ENCODE peak calls at places on chromosomes 1 and 21, in eight cellular contexts. G is upper lobe of right lung, B is prostate gland, H is PC-3, X is adrenal gland, L is dorsolateral prefrontal cortex, T is endothelial cell, N is GM23338. C is an unnamed sample.

GRCh38 chr1:204445860-204446412 is 34.3 kb upstream of the PPP1R15B start:
- DNase-seq in X (no peak), B (no peak), L (peak; percentile 34), G (peak; percentile 75), T (peak; percentile 90), H (peak; percentile 55), N (peak; percentile 87), C (no peak)

GRCh38 chr1:166721145-166721544 is 118.1 kb upstream of the POGK start:
- DNase-seq in N (peak; percentile 51), G (no peak), L (no peak), H (peak; percentile 22), B (no peak), X (no peak), T (no peak), C (no peak)

GRCh38 chr1:115877511-115877910 is 36.6 kb upstream of the NHLH2 start:
- DNase-seq in N (peak; percentile 50), X (no peak), L (no peak), G (no peak), T (peak; percentile 18), B (peak; percentile 53), H (no peak), C (no peak)

GRCh38 chr21:31416465-31416864 is 72.4 kb upstream of the TIAM1 start:
- DNase-seq in G (no peak), L (no peak), B (no peak), X (no peak), T (no peak), H (peak; percentile 15), N (no peak), C (no peak)

GRCh38 chr21:45067462-45068285 is 6.7 kb upstream of the ADARB1 start:
- DNase-seq in T (no peak), N (no peak), X (no peak), B (no peak), L (no peak), G (no peak), H (no peak), C (no peak)

GRCh38 chr21:32119389-32119788 is 159.5 kb downstream of the MIS18A start:
- DNase-seq in H (no peak), L (no peak), B (no peak), N (no peak), G (no peak), X (no peak), T (no peak), C (no peak)

GRCh38 chr1:24932284-24932683 is 2.2 kb upstream of the RUNX3 start:
- DNase-seq in X (peak; percentile 37), B (no peak), G (peak; percentile 78), H (peak; percentile 54), N (peak; percentile 74), L (no peak), T (peak; percentile 84), C (peak; percentile 72)

GRCh38 chr1:214446772-214447556 is 104.4 kb downstream of the PTPN14 start:
- DNase-seq in B (peak; percentile 33), H (peak; percentile 99), T (no peak), X (no peak), L (no peak), N (peak; percentile 94), G (no peak), C (no peak)

GRCh38 chr1:8910331-8910730 is 31.8 kb upstream of the ENO1 start:
- DNase-seq in X (no peak), N (no peak), B (no peak), G (no peak), T (no peak), L (no peak), H (no peak), C (no peak)

GRCh38 chr1:111570781-111571181 is 48.8 kb upstream of the RAP1A start:
- DNase-seq in L (no peak), X (no peak), T (peak; percentile 31), H (peak; percentile 31), G (no peak), B (no peak), N (peak; percentile 72), C (no peak)
- TF ChIP-seq CTCF in L (peak; percentile 16), X (peak; percentile 13), T (peak; percentile 56), H (peak; percentile 47), G (peak; percentile 33), B (no peak), N (peak; percentile 41), C (peak; percentile 57)

GRCh38 chr1:79617777-79618176 is 611.2 kb upstream of the ADGRL4 start:
- DNase-seq in B (no peak), N (peak; percentile 31), H (peak; percentile 28), G (no peak), L (no peak), X (no peak), T (no peak), C (no peak)
- TF ChIP-seq CTCF in B (no peak), N (peak; percentile 47), H (peak; percentile 45), G (no peak), L (no peak), X (no peak), T (peak; percentile 57), C (peak; percentile 48)

GRCh38 chr1:221431068-221431651 is 310.7 kb downstream of the DUSP10 start:
- DNase-seq in L (no peak), T (no peak), H (no peak), B (no peak), N (no peak), X (no peak), G (no peak), C (no peak)
- TF ChIP-seq CTCF in L (no peak), T (no peak), H (peak; percentile 35), B (no peak), N (peak; percentile 33), X (no peak), G (no peak), C (no peak)

GRCh38 chr1:19650416-19651140 is 6.5 kb downstream of the NBL1 start:
- DNase-seq in T (no peak), H (no peak), L (peak; percentile 45), G (no peak), B (peak; percentile 38), N (no peak), X (no peak), C (no peak)

GRCh38 chr1:19647643-19648042 is 3.5 kb downstream of the NBL1 start:
- DNase-seq in N (no peak), X (no peak), H (no peak), L (no peak), G (no peak), B (peak; percentile 42), T (no peak), C (no peak)

GRCh38 chr1:19646771-19647319 is 2.7 kb downstream of the NBL1 start:
- DNase-seq in H (no peak), T (no peak), N (no peak), L (no peak), X (no peak), B (no peak), G (no peak), C (no peak)

GRCh38 chr1:19648239-19648638 is 4.1 kb downstream of the NBL1 start:
- DNase-seq in N (no peak), H (no peak), T (no peak), L (no peak), B (no peak), X (no peak), G (no peak), C (no peak)

DNA sequence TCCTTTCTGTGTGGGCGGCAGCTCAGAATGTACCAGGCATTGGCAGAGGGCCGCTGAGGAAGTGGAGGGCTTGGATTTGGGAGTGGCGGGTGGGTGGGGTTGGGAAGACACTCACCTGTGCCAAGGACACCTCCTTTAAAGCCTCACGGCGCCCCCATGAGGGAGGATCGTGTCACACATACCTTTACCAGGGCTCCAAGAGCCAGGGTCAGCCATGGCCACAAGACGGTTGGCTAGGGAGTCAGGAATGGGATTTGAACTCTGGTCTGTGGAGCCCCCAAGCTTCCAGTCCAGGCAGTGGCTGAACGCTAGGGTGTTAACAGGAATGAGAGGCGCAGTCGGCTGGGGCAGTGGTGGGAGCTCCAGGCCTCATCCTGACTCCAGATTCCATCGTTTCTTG is 4.6 kb downstream of the NBL1 start:
- DNase-seq in L (no peak), T (no peak), N (peak; percentile 96), B (peak; percentile 86), G (no peak), X (no peak), H (peak; percentile 51), C (no peak)
- TF ChIP-seq CTCF in L (no peak), T (no peak), N (peak; percentile 89), B (peak; percentile 19), G (peak; percentile 15), X (no peak), H (no peak), C (no peak)

GRCh38 chr1:37858931-37859506 is 373 bp downstream of the MTF1 start:
- DNase-seq in H (no peak), B (no peak), N (no peak), T (no peak), G (no peak), L (no peak), X (no peak), C (no peak)
- TF ChIP-seq CTCF in H (no peak), B (no peak), N (no peak), T (no peak), G (no peak), L (no peak), X (no peak), C (no peak)

GRCh38 chr1:234691567-234691966 is 81.6 kb upstream of the IRF2BP2 start:
- DNase-seq in L (no peak), T (no peak), G (no peak), X (no peak), B (no peak), N (no peak), H (peak; percentile 44), C (no peak)
- TF ChIP-seq CTCF in L (no peak), T (peak; percentile 28), G (peak; percentile 5), X (no peak), B (no peak), N (no peak), H (peak; percentile 50), C (no peak)

DNA sequence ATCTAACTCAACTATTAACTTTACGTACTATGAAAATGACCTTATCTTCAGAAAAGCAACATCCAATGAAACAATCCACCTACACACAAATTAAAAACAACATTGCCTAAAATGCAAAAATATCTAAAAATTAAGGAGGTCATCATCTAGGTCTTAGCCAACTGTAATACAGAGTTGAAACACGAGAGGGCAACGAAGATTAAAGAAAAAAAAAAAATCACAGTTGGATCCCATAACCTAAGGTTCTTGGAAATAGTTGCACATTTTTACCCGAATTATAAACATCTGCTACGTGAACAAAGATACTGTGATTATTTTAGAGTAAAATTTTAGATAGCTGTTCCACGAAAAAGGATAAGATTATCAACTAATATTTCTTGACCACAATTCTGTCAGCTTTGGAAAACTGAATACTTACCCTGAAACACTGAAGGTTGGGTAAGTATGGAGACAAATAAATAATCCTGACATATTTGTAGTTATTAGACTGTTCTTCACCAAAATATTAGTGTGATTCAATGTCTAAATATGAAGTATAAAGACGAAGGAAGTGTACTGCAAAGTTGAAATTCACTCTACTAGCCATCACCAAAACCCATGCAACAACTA is 88.0 kb upstream of the AK4 start:
- DNase-seq in N (peak; percentile 48), X (no peak), G (no peak), B (no peak), T (no peak), H (peak; percentile 67), L (no peak), C (no peak)
- TF ChIP-seq CTCF in N (peak; percentile 37), X (peak; percentile 71), G (peak; percentile 74), B (peak; percentile 25), T (peak; percentile 70), H (peak; percentile 73), L (peak; percentile 71), C (peak; percentile 76)

GRCh38 chr1:184065559-184065958 is 14.0 kb downstream of the TSEN15 start:
- DNase-seq in B (no peak), N (no peak), H (no peak), X (no peak), T (no peak), L (no peak), G (no peak), C (no peak)
- TF ChIP-seq CTCF in B (no peak), N (no peak), H (no peak), X (no peak), T (no peak), L (no peak), G (no peak), C (no peak)

GRCh38 chr1:28719332-28719619 is 17.5 kb upstream of the YTHDF2 start:
- DNase-seq in L (no peak), N (no peak), H (no peak), G (no peak), B (no peak), T (no peak), X (no peak), C (no peak)
- TF ChIP-seq CTCF in L (no peak), N (no peak), H (peak; percentile 48), G (no peak), B (no peak), T (no peak), X (no peak), C (no peak)